ENCODE peak calls at places on chromosomes 12 and 14, in eight cellular contexts. N is IMR-90, M is AG04450, W is K562, P is thoracic aorta, S is mammary epithelial cell, L is fibroblast of the aortic adventitia, Z is tibial artery. C is an unnamed sample.

GRCh38 chr12:19431407-19432308 is 7.6 kb upstream of the AEBP2 start:
- DNase-seq in N (peak; percentile 88), P (no peak), Z (no peak), L (peak; percentile 84), W (no peak), S (peak; percentile 90), M (peak; percentile 61), C (peak; percentile 54)

GRCh38 chr12:71787574-71787973 is 32.9 kb downstream of the RAB21 start:
- DNase-seq in Z (no peak), N (no peak), W (no peak), S (no peak), P (no peak), L (no peak), M (no peak), C (no peak)

GRCh38 chr14:91350813-91351507 is 66.7 kb downstream of the CCDC88C start:
- DNase-seq in P (no peak), N (no peak), Z (no peak), L (no peak), W (no peak), S (no peak), M (no peak), C (no peak)

GRCh38 chr12:75481013-75481705 is 604 bp downstream of the GLIPR1 start:
- DNase-seq in S (no peak), M (no peak), P (no peak), Z (no peak), L (peak; percentile 34), W (no peak), N (no peak), C (peak; percentile 32)

GRCh38 chr12:131075194-131075593 is 121.5 kb downstream of the ADGRD1 start:
- DNase-seq in P (no peak), L (no peak), W (no peak), M (no peak), S (no peak), Z (no peak), N (no peak), C (no peak)

GRCh38 chr12:92505373-92506340 is 197.1 kb upstream of the PLEKHG7 start:
- DNase-seq in L (peak; percentile 39), S (no peak), M (no peak), Z (peak; percentile 82), P (peak; percentile 5), W (no peak), N (peak; percentile 50), C (peak; percentile 65)

GRCh38 chr14:28102814-28103213 is 663.8 kb upstream of the FOXG1 start:
- DNase-seq in L (peak; percentile 18), W (no peak), P (no peak), S (peak; percentile 0), N (no peak), Z (no peak), M (no peak), C (peak; percentile 48)

GRCh38 chr14:33767721-33768457 is 183.0 kb downstream of the EGLN3 start:
- DNase-seq in W (no peak), L (peak; percentile 86), Z (no peak), N (no peak), S (no peak), P (no peak), M (no peak), C (peak; percentile 74)

GRCh38 chr12:51943346-51943745 is 8.2 kb upstream of the ACVR1B start:
- DNase-seq in N (no peak), L (no peak), M (no peak), P (no peak), Z (no peak), S (no peak), W (no peak), C (no peak)

GRCh38 chr12:66405395-66405794 is 103.1 kb downstream of the HELB start:
- DNase-seq in S (peak; percentile 15), Z (no peak), W (no peak), P (no peak), M (no peak), N (peak; percentile 67), L (peak; percentile 65), C (peak; percentile 42)

GRCh38 chr14:67513631-67514108 is 19.4 kb upstream of the PLEKHH1 start:
- DNase-seq in L (no peak), M (no peak), N (no peak), W (no peak), S (no peak), P (no peak), Z (no peak), C (no peak)

GRCh38 chr14:79502751-79503148 is 708.6 kb downstream of the DIO2 start:
- DNase-seq in L (no peak), S (no peak), P (no peak), M (no peak), W (no peak), N (peak; percentile 59), Z (no peak), C (peak; percentile 18)

GRCh38 chr12:4421590-4422031 is 24.0 kb downstream of the FGF6 start:
- DNase-seq in P (no peak), Z (no peak), L (peak; percentile 38), N (peak; percentile 36), S (peak; percentile 17), M (no peak), W (peak; percentile 65), C (peak; percentile 50)

GRCh38 chr12:95784286-95784685 is 6.3 kb downstream of the NTN4 start:
- DNase-seq in S (no peak), N (peak; percentile 44), W (no peak), L (peak; percentile 39), Z (no peak), M (no peak), P (no peak), C (no peak)

GRCh38 chr12:2902287-2902880 is 11.7 kb downstream of the TULP3 start:
- DNase-seq in W (no peak), P (no peak), Z (no peak), M (no peak), L (peak; percentile 74), N (peak; percentile 50), S (no peak), C (no peak)

GRCh38 chr12:50050410-50051280 is 6.8 kb upstream of the ASIC1 start:
- DNase-seq in N (peak; percentile 47), W (peak; percentile 99), M (no peak), Z (peak; percentile 82), P (no peak), L (peak; percentile 87), S (no peak), C (peak; percentile 93)

DNA sequence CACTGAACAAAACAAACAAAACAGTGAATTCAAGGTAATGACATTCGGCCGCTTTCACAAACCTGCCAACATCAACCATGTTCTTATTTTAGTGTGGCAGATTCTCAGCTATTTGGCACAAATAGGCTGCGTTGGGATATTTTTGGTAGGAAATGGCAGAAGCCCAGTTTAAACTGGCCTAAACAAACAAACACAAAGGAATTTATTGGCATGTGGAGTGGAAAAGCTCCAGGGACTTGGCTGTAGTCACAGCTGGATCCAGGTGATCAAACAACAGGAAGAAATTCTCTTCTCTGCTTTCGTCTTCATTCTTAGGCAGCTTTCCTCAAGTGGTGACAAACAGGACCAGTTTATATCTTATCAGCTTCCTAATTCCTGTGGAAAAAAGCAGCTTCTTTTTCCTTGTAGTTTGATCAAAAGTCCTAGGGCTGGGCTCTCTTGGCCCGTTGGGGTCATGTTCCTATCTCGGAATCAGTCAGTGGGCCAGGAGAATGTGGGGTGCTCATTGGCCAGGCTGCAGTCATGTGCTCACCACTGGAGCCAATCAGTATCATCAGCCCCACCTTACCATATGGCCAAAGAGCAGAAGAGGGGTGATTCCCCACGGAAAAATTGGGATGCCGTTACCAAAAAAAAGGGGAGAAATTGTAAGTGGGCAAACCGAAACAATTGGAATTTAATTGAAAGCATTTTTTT is 22.6 kb downstream of the C12orf75 start:
- DNase-seq in W (peak; percentile 58), P (no peak), S (no peak), N (no peak), L (peak; percentile 45), M (no peak), Z (no peak), C (peak; percentile 30)
- H3K4me3 ChIP-seq in W (no peak overlapping the region), P (peak overlapping the region; percentile 47), S (no peak overlapping the region), N (no peak overlapping the region), L (no peak overlapping the region), M (no peak overlapping the region), Z (peak overlapping the region; percentile 13), C (no peak overlapping the region)

GRCh38 chr12:42145552-42146215 is 1.0 kb upstream of the GXYLT1 start:
- DNase-seq in M (no peak), Z (no peak), N (peak; percentile 2), L (no peak), W (peak; percentile 20), P (no peak), S (no peak), C (no peak)
- TF ChIP-seq CTCF in M (no peak), Z (no peak), N (no peak), L (no peak), W (peak; percentile 37), P (no peak), S (no peak), C (no peak)

DNA sequence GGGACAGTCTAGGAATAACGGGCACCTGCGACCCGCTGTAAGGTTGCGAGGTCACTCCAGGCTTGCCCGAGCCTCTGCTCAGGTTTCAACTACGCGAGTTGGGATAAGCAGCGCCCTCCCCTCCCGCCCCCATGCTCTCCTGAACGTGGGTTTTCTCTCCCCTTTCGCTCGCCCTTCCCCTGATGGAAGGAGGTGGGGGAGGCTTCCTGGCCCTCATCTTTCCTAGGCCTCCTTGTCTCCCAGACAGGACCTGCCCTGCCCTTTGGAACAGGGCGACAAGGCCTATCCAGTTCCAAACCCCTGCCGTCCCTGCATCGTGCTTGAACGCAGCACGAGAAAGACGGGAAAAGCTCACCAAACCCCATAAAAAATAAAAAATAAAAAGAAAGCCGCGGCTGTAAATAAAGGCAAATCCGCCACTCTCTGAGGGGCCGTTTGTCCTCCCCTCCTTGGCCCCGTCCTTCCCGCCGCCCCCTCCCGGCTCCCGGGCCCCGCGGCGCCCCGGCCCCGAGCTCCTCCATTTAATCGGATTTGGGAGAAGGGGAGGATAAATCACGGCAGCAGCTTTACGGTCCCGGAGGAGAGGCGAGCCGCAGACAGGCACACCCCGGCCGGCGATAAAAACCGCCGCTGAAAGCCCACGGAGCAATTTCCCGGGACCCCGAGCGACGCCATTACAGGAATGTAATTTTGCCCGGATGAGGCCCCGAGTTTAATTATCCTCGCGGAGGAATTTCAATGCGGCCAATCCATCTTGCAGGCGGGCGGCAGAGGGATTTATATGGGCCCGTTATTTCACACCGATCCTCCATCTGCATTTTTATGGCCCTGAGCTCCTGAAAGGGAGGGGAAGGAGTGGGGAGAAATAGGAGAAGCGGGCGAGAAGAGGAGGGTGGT is 1.1 kb upstream of the ATP5MC2 start:
- DNase-seq in L (peak; percentile 46), M (no peak), N (peak; percentile 32), Z (peak; percentile 81), W (no peak), P (no peak), S (no peak), C (peak; percentile 47)
- H3K4me3 ChIP-seq in L (peak overlapping the region; percentile 14), M (peak overlapping the region; percentile 51), N (no peak overlapping the region), Z (peak overlapping the region; percentile 59), W (no peak overlapping the region), P (peak overlapping the region; percentile 84), S (no peak overlapping the region), C (peak overlapping the region; percentile 36)

GRCh38 chr12:30136661-30137060 is 352.9 kb upstream of the TMTC1 start:
- DNase-seq in W (no peak), P (no peak), M (no peak), S (no peak), N (no peak), Z (no peak), L (no peak), C (no peak)

GRCh38 chr12:30138483-30138882 is 354.7 kb upstream of the TMTC1 start:
- DNase-seq in N (no peak), S (no peak), L (peak; percentile 19), M (no peak), W (no peak), Z (no peak), P (no peak), C (peak; percentile 5)

DNA sequence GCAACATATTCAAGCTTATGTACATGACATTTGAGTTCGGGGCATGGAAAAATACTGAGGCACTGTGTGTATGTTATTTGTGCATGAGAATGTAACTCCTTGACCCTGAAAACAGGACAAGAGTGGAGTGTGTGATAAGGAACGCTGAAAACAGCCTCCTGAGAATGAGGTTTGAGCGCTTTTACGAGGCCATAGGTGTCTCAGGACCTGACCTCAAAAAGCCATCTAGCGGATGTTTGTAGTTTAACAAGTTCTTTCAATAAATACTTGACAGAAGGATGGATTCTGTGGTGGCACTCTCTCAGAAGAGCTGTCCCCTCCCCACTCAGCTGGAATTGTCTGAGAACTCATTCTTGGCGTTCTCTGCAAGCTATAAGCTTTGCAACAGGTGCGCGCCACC is 350.5 kb upstream of the TMTC1 start:
- DNase-seq in P (no peak), M (no peak), L (no peak), S (no peak), Z (no peak), N (no peak), W (no peak), C (no peak)
- TF ChIP-seq CTCF in P (no peak), M (no peak), L (no peak), S (no peak), Z (no peak), N (no peak), W (peak; percentile 39), C (peak; percentile 4)

C was measured in cardiac fibroblast.